ENCODE peak calls at places on chromosomes 3 and 15, in six cellular contexts. S, Z, K, E, Y and N are unnamed samples.

GRCh38 chr3:170418422-170419300 is at the start of gene CLDN11:
- DNase-seq in S (no peak), Z (peak), K (peak), E (peak), Y (no peak), N (no peak)

GRCh38 chr15:100909582-100909981 is 9.6 kb upstream of the LRRK1 start:
- DNase-seq in S (no peak), Z (no peak), K (no peak), E (no peak), Y (no peak), N (no peak)

GRCh38 chr3:138459619-138460535 is 25.5 kb downstream of the ESYT3 start:
- DNase-seq in S (no peak), Z (peak), K (no peak), E (no peak), Y (no peak), N (no peak)

GRCh38 chr3:127456471-127457093 is 134.0 kb downstream of the TPRA1 start:
- DNase-seq in S (no peak), Z (no peak), K (peak), E (peak), Y (no peak), N (no peak)

GRCh38 chr3:154904328-154904727 is 175.8 kb upstream of the MME start:
- DNase-seq in S (peak), Z (peak), K (peak), E (peak), Y (peak), N (peak)

GRCh38 chr3:156175570-156175969 is 55.2 kb downstream of the KCNAB1 start:
- DNase-seq in S (no peak), Z (no peak), K (no peak), E (peak), Y (no peak), N (no peak)

GRCh38 chr3:56347219-56347871 is 120.9 kb downstream of the ERC2 start:
- DNase-seq in S (peak), Z (peak), K (peak), E (no peak), Y (peak), N (peak)

GRCh38 chr3:187919018-187919417 is 173.8 kb upstream of the BCL6 start:
- DNase-seq in S (no peak), Z (no peak), K (no peak), E (no peak), Y (no peak), N (no peak)

GRCh38 chr15:73856458-73857192 is 16.7 kb upstream of the TBC1D21 start:
- DNase-seq in S (no peak), Z (peak), K (no peak), E (no peak), Y (no peak), N (no peak)

GRCh38 chr3:190125669-190126068 is 5.0 kb upstream of the P3H2 start:
- DNase-seq in S (no peak), Z (no peak), K (no peak), E (no peak), Y (no peak), N (no peak)

GRCh38 chr15:49370782-49371181 is 52.3 kb upstream of the FGF7 start:
- DNase-seq in S (no peak), Z (no peak), K (no peak), E (peak), Y (no peak), N (peak)

GRCh38 chr3:147427796-147428195 is 18.6 kb downstream of the ZIC1 start:
- DNase-seq in S (no peak), Z (no peak), K (no peak), E (no peak), Y (no peak), N (no peak)

GRCh38 chr3:128133273-128133883 is 9.8 kb upstream of the RUVBL1 start:
- DNase-seq in S (peak), Z (peak), K (peak), E (peak), Y (no peak), N (peak)

GRCh38 chr3:117355566-117355965 is 646.0 kb downstream of the TUSC7 start:
- DNase-seq in S (no peak), Z (peak), K (peak), E (peak), Y (no peak), N (peak)

GRCh38 chr3:123416647-123417046 is 32.2 kb downstream of the ADCY5 start:
- DNase-seq in S (no peak), Z (no peak), K (no peak), E (no peak), Y (no peak), N (no peak)

GRCh38 chr3:32360514-32360869 is 31.2 kb upstream of the CMTM7 start:
- DNase-seq in S (no peak), Z (no peak), K (no peak), E (no peak), Y (no peak), N (no peak)

GRCh38 chr15:90407871-90408317 is 19.9 kb downstream of the IQGAP1 start:
- DNase-seq in S (no peak), Z (no peak), K (no peak), E (peak), Y (no peak), N (no peak)

GRCh38 chr3:16668776-16669545 is 63.7 kb upstream of the DAZL start:
- DNase-seq in S (no peak), Z (no peak), K (no peak), E (no peak), Y (no peak), N (no peak)

GRCh38 chr15:28961391-28961790 is 75.6 kb downstream of the APBA2 start:
- DNase-seq in S (no peak), Z (no peak), K (no peak), E (no peak), Y (no peak), N (no peak)
- H2BK120ac ChIP-seq in S (no peak), Z (no peak), K (no peak), E (peak), Y (no peak), N (no peak)

GRCh38 chr3:64684715-64685261 is 3.0 kb downstream of the ADAMTS9 start:
- DNase-seq in S (peak), Z (peak), K (peak), E (peak), Y (no peak), N (no peak)
- H2BK120ac ChIP-seq in S (no peak), Z (no peak), K (no peak), E (peak), Y (no peak), N (no peak)

DNA sequence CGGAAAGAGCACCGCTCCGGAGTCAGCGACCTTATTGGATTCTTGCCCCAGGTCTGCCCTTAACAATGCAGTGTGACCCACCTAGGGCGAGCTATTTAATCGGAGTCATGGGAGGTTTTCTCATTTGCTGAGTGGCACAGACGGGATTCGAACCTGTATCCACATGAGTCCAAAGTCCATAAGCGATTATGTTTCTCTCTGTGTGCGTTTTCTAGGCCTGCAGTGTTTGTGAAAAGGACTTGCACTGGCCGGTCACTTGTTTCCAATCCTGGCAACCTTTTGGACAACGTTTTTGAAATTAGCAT is 686 bp upstream of the HDGFL3 start:
- DNase-seq in S (no peak), Z (no peak), K (peak), E (no peak), Y (no peak), N (no peak)
- H2BK120ac ChIP-seq in S (peak), Z (no peak), K (no peak), E (no peak), Y (no peak), N (peak)

DNA sequence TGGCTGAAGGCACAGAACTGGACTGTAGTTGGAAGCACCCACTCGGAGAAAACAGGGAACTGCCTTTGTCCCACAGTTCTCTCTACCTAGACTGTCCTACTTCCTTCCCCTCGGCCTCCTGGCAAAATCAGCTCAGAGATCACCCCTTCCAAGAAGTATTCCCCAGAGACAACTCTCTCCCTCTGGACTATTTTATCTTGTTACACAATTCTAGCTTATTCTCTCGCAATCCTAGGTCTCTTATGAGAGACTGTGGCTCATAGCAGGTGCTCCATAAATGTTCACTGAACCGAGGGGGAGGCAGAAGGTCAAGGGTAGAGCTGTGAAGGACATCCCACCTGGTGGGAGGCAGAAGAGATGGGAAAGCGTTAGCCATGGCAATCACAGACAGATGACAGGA is 10.6 kb downstream of the HEG1 start:
- DNase-seq in S (no peak), Z (no peak), K (no peak), E (no peak), Y (no peak), N (no peak)
- H2BK120ac ChIP-seq in S (no peak), Z (no peak), K (no peak), E (no peak), Y (no peak), N (no peak)

GRCh38 chr15:95326689-95327525 is 1003.6 kb upstream of the NR2F2 start:
- DNase-seq in S (no peak), Z (peak), K (peak), E (no peak), Y (no peak), N (no peak)
- H2BK120ac ChIP-seq in S (no peak), Z (no peak), K (no peak), E (no peak), Y (no peak), N (no peak)

DNA sequence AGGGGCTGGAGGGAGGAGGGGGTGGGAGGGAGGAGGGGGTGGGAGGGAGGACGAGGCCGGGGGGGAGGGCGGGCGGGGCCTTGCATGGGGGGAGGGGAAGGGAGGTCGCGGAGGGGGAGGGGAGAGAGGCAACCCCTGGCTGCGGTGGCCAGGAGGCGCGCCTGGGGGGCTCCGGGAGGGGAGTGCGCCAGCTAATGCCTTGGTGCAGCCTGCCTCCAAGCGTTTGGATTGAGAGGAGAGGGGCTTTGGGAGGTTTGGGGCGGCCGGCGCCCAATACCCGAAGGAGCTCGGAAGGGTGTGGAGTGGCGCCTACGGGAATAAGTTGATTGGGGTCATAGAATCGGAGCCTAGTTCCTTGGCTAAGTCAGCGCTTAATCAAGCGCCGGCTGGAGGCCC is 544 bp downstream of the TFG start:
- DNase-seq in S (peak), Z (peak), K (peak), E (peak), Y (peak), N (peak)
- H2BK120ac ChIP-seq in S (no peak), Z (no peak), K (peak), E (peak), Y (no peak), N (peak)

GRCh38 chr3:8442993-8443670 is 58.5 kb upstream of the LMCD1 start:
- DNase-seq in S (no peak), Z (no peak), K (peak), E (no peak), Y (no peak), N (no peak)
- H2BK120ac ChIP-seq in S (no peak), Z (no peak), K (no peak), E (peak), Y (no peak), N (peak)